ENCODE peak calls at places on chromosomes 1 and 21, in six cellular contexts. A is AG09309, P is Calu3, M is spleen, N is OCI-LY7, F is GM12878. X is an unnamed sample.

GRCh38 chr1:231093158-231093922 is 53.3 kb upstream of the FAM89A start:
- DNase-seq in A (no peak), P (no peak), M (no peak), N (no peak), F (no peak), X (no peak)

GRCh38 chr1:86774305-86775304 is 70.2 kb downstream of the SH3GLB1 start:
- DNase-seq in A (peak; percentile 69), P (peak; percentile 68), M (peak; percentile 82), N (peak; percentile 93), F (peak; percentile 66), X (no peak)

GRCh38 chr1:55474168-55474786 is 259.1 kb upstream of the USP24 start:
- DNase-seq in A (no peak), P (no peak), M (no peak), N (no peak), F (no peak), X (no peak)

GRCh38 chr1:90963236-90963635 is 58.6 kb downstream of the ZNF644 start:
- DNase-seq in A (no peak), P (no peak), M (no peak), N (no peak), F (no peak), X (no peak)

GRCh38 chr1:18353992-18354391 is 126.7 kb upstream of the KLHDC7A start:
- DNase-seq in A (no peak), P (no peak), M (no peak), N (no peak), F (no peak), X (no peak)

GRCh38 chr21:45981641-45982255 is at the start of gene COL6A1:
- DNase-seq in A (no peak), P (peak; percentile 44), M (peak; percentile 83), N (no peak), F (no peak), X (peak; percentile 59)

GRCh38 chr1:9344426-9345200 is 51.9 kb downstream of the SPSB1 start:
- DNase-seq in A (no peak), P (no peak), M (no peak), N (peak; percentile 42), F (no peak), X (no peak)

GRCh38 chr1:221069178-221069903 is 190.1 kb downstream of the HLX start:
- DNase-seq in A (no peak), P (no peak), M (peak; percentile 78), N (peak; percentile 19), F (peak; percentile 87), X (no peak)

GRCh38 chr21:44005071-44005470 is 7.0 kb upstream of the TRAPPC10 start:
- DNase-seq in A (no peak), P (no peak), M (no peak), N (no peak), F (no peak), X (no peak)

GRCh38 chr1:230717251-230717650 is 3.3 kb upstream of the AGT start:
- DNase-seq in A (no peak), P (no peak), M (no peak), N (no peak), F (no peak), X (no peak)

GRCh38 chr21:39588884-39589283 is 23.9 kb upstream of the B3GALT5 start:
- DNase-seq in A (no peak), P (no peak), M (no peak), N (no peak), F (no peak), X (no peak)

GRCh38 chr1:148264374-148265276 is 112.5 kb upstream of the NBPF11 start:
- DNase-seq in A (no peak), P (peak; percentile 64), M (no peak), N (no peak), F (no peak), X (no peak)

GRCh38 chr1:156901590-156901900 is 8.0 kb downstream of the PEAR1 start:
- DNase-seq in A (no peak), P (no peak), M (no peak), N (no peak), F (no peak), X (no peak)

GRCh38 chr1:203519053-203519770 is 25.3 kb downstream of the OPTC start:
- DNase-seq in A (no peak), P (peak; percentile 35), M (no peak), N (no peak), F (no peak), X (no peak)

GRCh38 chr21:42836767-42837301 is 42.5 kb downstream of the WDR4 start:
- DNase-seq in A (no peak), P (no peak), M (peak; percentile 54), N (peak; percentile 16), F (no peak), X (no peak)

GRCh38 chr1:32276328-32276727 is 15.6 kb upstream of the HDAC1 start:
- DNase-seq in A (no peak), P (no peak), M (no peak), N (no peak), F (no peak), X (no peak)

GRCh38 chr1:194043984-194044755 is 857.8 kb upstream of the B3GALT2 start:
- DNase-seq in A (no peak), P (no peak), M (no peak), N (no peak), F (no peak), X (no peak)

GRCh38 chr1:217457016-217457415 is 173.9 kb downstream of the GPATCH2 start:
- DNase-seq in A (no peak), P (no peak), M (no peak), N (no peak), F (no peak), X (no peak)

GRCh38 chr1:54094001-54094729 is 40.8 kb downstream of the TCEANC2 start:
- DNase-seq in A (no peak), P (no peak), M (no peak), N (no peak), F (no peak), X (no peak)

GRCh38 chr1:64965239-64966157 is 851 bp downstream of the JAK1 start:
- DNase-seq in A (no peak), P (peak; percentile 48), M (peak; percentile 95), N (peak; percentile 86), F (no peak), X (peak; percentile 38)

GRCh38 chr1:9835758-9836631 is 12.2 kb upstream of the CLSTN1 start:
- DNase-seq in A (no peak), P (peak; percentile 15), M (no peak), N (no peak), F (no peak), X (no peak)

GRCh38 chr1:23402286-23403037 is 22.1 kb downstream of the TCEA3 start:
- DNase-seq in A (no peak), P (no peak), M (no peak), N (no peak), F (no peak), X (no peak)

GRCh38 chr1:30778156-30778978 is 20.8 kb upstream of the LAPTM5 start:
- DNase-seq in A (peak; percentile 45), P (peak; percentile 61), M (peak; percentile 59), N (no peak), F (no peak), X (no peak)

GRCh38 chr21:43984905-43985689 is 27.0 kb upstream of the TRAPPC10 start:
- DNase-seq in A (no peak), P (no peak), M (peak; percentile 78), N (no peak), F (no peak), X (no peak)

GRCh38 chr1:12591267-12591938 is 26.6 kb downstream of the DHRS3 start:
- DNase-seq in A (no peak), P (no peak), M (peak; percentile 83), N (no peak), F (no peak), X (no peak)

GRCh38 chr1:175317795-175318194 is 125.2 kb upstream of the KIAA0040 start:
- DNase-seq in A (no peak), P (no peak), M (no peak), N (no peak), F (no peak), X (no peak)

GRCh38 chr1:175319112-175319911 is 126.7 kb upstream of the KIAA0040 start:
- DNase-seq in A (peak; percentile 14), P (peak; percentile 77), M (peak; percentile 89), N (peak; percentile 86), F (peak; percentile 37), X (peak; percentile 74)

GRCh38 chr1:175320804-175321203 is 128.2 kb upstream of the KIAA0040 start:
- DNase-seq in A (no peak), P (no peak), M (no peak), N (no peak), F (no peak), X (no peak)

GRCh38 chr1:175318633-175319032 is 126.1 kb upstream of the KIAA0040 start:
- DNase-seq in A (no peak), P (no peak), M (no peak), N (no peak), F (no peak), X (no peak)

DNA sequence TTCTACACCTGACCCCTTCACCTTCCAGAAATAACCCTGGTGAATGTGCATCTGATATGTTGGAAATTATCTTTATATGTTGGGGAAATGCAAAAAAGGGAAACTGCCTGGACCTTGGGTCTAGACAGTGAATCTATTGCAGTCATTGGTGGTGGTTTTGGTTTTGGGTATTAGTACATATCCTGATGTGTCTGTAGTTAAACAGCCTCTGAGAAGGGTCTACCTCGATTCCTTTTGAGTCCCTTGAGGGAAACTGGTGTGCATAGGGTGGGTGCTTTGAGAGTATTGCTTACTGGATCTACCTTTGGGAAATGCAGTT is 127.3 kb upstream of the KIAA0040 start:
- DNase-seq in A (no peak), P (no peak), M (no peak), N (peak; percentile 19), F (no peak), X (no peak)
- TF ChIP-seq CTCF in A (no peak), P (peak; percentile 6), M (no peak), N (peak; percentile 52), F (no peak), X (peak; percentile 33)

GRCh38 chr1:70063861-70064260 is 141.5 kb downstream of the LRRC40 start:
- DNase-seq in A (no peak), P (no peak), M (no peak), N (no peak), F (no peak), X (no peak)
- TF ChIP-seq CTCF in A (no peak), P (no peak), M (no peak), N (no peak), F (no peak), X (no peak)

DNA sequence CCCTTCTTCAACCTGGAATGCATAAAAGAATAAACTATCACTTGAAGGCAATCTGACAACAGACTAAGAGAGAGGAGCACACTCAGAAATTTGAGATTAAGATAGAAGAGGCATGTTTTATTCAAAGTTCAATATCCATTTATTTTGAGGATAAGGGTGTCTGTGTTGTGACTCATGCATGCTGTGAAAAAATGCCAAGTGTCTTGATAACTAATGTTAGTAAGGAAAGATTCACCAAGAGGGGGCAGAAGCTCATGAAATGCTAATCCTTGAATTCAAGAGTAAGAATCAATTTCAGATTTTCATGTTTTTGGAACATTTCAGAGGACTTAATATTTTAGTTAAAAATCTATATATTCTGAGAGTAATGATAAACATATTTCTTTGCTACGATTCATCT is 94.0 kb downstream of the IFI44 start:
- DNase-seq in A (peak; percentile 4), P (no peak), M (no peak), N (no peak), F (no peak), X (no peak)
- TF ChIP-seq CTCF in A (peak; percentile 41), P (no peak), M (no peak), N (no peak), F (no peak), X (no peak)

DNA sequence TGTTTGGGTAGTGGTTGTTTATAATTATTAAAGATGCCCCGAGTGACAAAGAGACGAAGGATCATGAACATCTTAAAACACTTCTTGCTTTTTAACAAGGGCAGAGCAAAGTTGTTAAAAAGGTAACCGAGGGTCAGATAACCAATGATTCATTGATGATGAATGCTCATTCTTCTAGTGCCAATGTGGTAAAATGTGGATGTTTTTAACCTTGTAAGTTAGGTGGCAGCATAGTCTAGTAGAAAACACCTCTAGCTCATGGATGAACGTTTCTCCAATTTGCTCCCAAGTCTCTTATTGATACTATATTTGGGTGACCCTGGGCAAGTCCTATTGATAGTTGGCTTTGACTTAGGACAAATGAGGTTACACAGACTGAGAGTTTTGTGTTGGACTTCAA is 167.9 kb downstream of the KIF26B start:
- DNase-seq in A (no peak), P (no peak), M (no peak), N (no peak), F (no peak), X (no peak)
- TF ChIP-seq CTCF in A (no peak), P (no peak), M (no peak), N (no peak), F (no peak), X (no peak)